ENCODE peak calls at places on chromosomes 11 and 22, in nine cellular contexts. One of them, this sample, is unnamed.

GRCh38 chr11:1557904-1558831 is 13.9 kb downstream of the DUSP8 start:
- DNase-seq in AG04450: peak
- DNase-seq in fibroblast of mammary gland: peak
- DNase-seq in GM23248: peak
- DNase-seq in GM23338: no peak
- DNase-seq in ovary: no peak
- DNase-seq in OCI-LY7: no peak
- DNase-seq in adipocyte: peak
- DNase-seq in MM.1S: no peak
- DNase-seq in this sample: peak

GRCh38 chr22:21952586-21953571 is at the start of gene PPM1F:
- DNase-seq in AG04450: peak
- DNase-seq in fibroblast of mammary gland: peak
- DNase-seq in GM23248: peak
- DNase-seq in GM23338: peak
- DNase-seq in ovary: peak
- DNase-seq in OCI-LY7: peak
- DNase-seq in adipocyte: peak
- DNase-seq in MM.1S: peak
- DNase-seq in this sample: peak

GRCh38 chr22:42316988-42317387 is 46.5 kb upstream of the TCF20 start:
- DNase-seq in AG04450: no peak
- DNase-seq in fibroblast of mammary gland: peak
- DNase-seq in GM23248: peak
- DNase-seq in GM23338: no peak
- DNase-seq in ovary: no peak
- DNase-seq in OCI-LY7: no peak
- DNase-seq in adipocyte: no peak
- DNase-seq in MM.1S: no peak
- DNase-seq in this sample: no peak

GRCh38 chr11:72781063-72781312 is 12.9 kb downstream of the STARD10 start:
- DNase-seq in AG04450: no peak
- DNase-seq in fibroblast of mammary gland: no peak
- DNase-seq in GM23248: no peak
- DNase-seq in GM23338: peak
- DNase-seq in ovary: no peak
- DNase-seq in OCI-LY7: no peak
- DNase-seq in adipocyte: no peak
- DNase-seq in MM.1S: no peak
- DNase-seq in this sample: peak

GRCh38 chr11:72328366-72329224 is 84.6 kb upstream of the PHOX2A start:
- DNase-seq in AG04450: no peak
- DNase-seq in fibroblast of mammary gland: peak
- DNase-seq in GM23248: peak
- DNase-seq in GM23338: peak
- DNase-seq in ovary: no peak
- DNase-seq in OCI-LY7: no peak
- DNase-seq in adipocyte: peak
- DNase-seq in MM.1S: no peak
- DNase-seq in this sample: no peak

GRCh38 chr11:4181780-4182721 is 87.5 kb downstream of the RRM1 start:
- DNase-seq in AG04450: peak
- DNase-seq in fibroblast of mammary gland: peak
- DNase-seq in GM23248: peak
- DNase-seq in GM23338: peak
- DNase-seq in ovary: peak
- DNase-seq in OCI-LY7: peak
- DNase-seq in adipocyte: peak
- DNase-seq in MM.1S: peak
- DNase-seq in this sample: peak

GRCh38 chr22:17970205-17970708 is 54.1 kb downstream of the MICAL3 start:
- DNase-seq in AG04450: no peak
- DNase-seq in fibroblast of mammary gland: peak
- DNase-seq in GM23248: no peak
- DNase-seq in GM23338: no peak
- DNase-seq in ovary: no peak
- DNase-seq in OCI-LY7: no peak
- DNase-seq in adipocyte: peak
- DNase-seq in MM.1S: no peak
- DNase-seq in this sample: no peak

GRCh38 chr11:44030996-44031395 is 16.8 kb upstream of the ACCSL start:
- DNase-seq in AG04450: no peak
- DNase-seq in fibroblast of mammary gland: no peak
- DNase-seq in GM23248: no peak
- DNase-seq in GM23338: no peak
- DNase-seq in ovary: no peak
- DNase-seq in OCI-LY7: no peak
- DNase-seq in adipocyte: no peak
- DNase-seq in MM.1S: no peak
- DNase-seq in this sample: no peak

GRCh38 chr11:8744423-8744822 is 61.8 kb downstream of the RPL27A start:
- DNase-seq in AG04450: no peak
- DNase-seq in fibroblast of mammary gland: no peak
- DNase-seq in GM23248: peak
- DNase-seq in GM23338: no peak
- DNase-seq in ovary: no peak
- DNase-seq in OCI-LY7: no peak
- DNase-seq in adipocyte: no peak
- DNase-seq in MM.1S: no peak
- DNase-seq in this sample: no peak

GRCh38 chr11:112637046-112637445 is 324.2 kb upstream of the NCAM1 start:
- DNase-seq in AG04450: no peak
- DNase-seq in fibroblast of mammary gland: no peak
- DNase-seq in GM23248: no peak
- DNase-seq in GM23338: no peak
- DNase-seq in ovary: no peak
- DNase-seq in OCI-LY7: no peak
- DNase-seq in adipocyte: no peak
- DNase-seq in MM.1S: no peak
- DNase-seq in this sample: no peak

GRCh38 chr11:110219011-110219785 is 77.2 kb downstream of the RDX start:
- DNase-seq in AG04450: no peak
- DNase-seq in fibroblast of mammary gland: peak
- DNase-seq in GM23248: peak
- DNase-seq in GM23338: no peak
- DNase-seq in ovary: no peak
- DNase-seq in OCI-LY7: no peak
- DNase-seq in adipocyte: peak
- DNase-seq in MM.1S: no peak
- DNase-seq in this sample: no peak

GRCh38 chr22:49253656-49254055 is 574.0 kb downstream of the BRD1 start:
- DNase-seq in AG04450: no peak
- DNase-seq in fibroblast of mammary gland: no peak
- DNase-seq in GM23248: no peak
- DNase-seq in GM23338: no peak
- DNase-seq in ovary: no peak
- DNase-seq in OCI-LY7: no peak
- DNase-seq in adipocyte: no peak
- DNase-seq in MM.1S: no peak
- DNase-seq in this sample: no peak

GRCh38 chr11:61061081-61061826 is 41.0 kb upstream of the CD5 start:
- DNase-seq in AG04450: no peak
- DNase-seq in fibroblast of mammary gland: peak
- DNase-seq in GM23248: peak
- DNase-seq in GM23338: no peak
- DNase-seq in ovary: no peak
- DNase-seq in OCI-LY7: peak
- DNase-seq in adipocyte: peak
- DNase-seq in MM.1S: peak
- DNase-seq in this sample: peak

GRCh38 chr22:19716041-19716828 is 1.9 kb downstream of the SEPTIN5 start:
- DNase-seq in AG04450: no peak
- DNase-seq in fibroblast of mammary gland: no peak
- DNase-seq in GM23248: no peak
- DNase-seq in GM23338: no peak
- DNase-seq in ovary: no peak
- DNase-seq in OCI-LY7: no peak
- DNase-seq in adipocyte: no peak
- DNase-seq in MM.1S: no peak
- DNase-seq in this sample: no peak

GRCh38 chr22:28349114-28349513 is 330.5 kb downstream of the TTC28 start:
- DNase-seq in AG04450: no peak
- DNase-seq in fibroblast of mammary gland: no peak
- DNase-seq in GM23248: no peak
- DNase-seq in GM23338: no peak
- DNase-seq in ovary: no peak
- DNase-seq in OCI-LY7: no peak
- DNase-seq in adipocyte: no peak
- DNase-seq in MM.1S: no peak
- DNase-seq in this sample: no peak

DNA sequence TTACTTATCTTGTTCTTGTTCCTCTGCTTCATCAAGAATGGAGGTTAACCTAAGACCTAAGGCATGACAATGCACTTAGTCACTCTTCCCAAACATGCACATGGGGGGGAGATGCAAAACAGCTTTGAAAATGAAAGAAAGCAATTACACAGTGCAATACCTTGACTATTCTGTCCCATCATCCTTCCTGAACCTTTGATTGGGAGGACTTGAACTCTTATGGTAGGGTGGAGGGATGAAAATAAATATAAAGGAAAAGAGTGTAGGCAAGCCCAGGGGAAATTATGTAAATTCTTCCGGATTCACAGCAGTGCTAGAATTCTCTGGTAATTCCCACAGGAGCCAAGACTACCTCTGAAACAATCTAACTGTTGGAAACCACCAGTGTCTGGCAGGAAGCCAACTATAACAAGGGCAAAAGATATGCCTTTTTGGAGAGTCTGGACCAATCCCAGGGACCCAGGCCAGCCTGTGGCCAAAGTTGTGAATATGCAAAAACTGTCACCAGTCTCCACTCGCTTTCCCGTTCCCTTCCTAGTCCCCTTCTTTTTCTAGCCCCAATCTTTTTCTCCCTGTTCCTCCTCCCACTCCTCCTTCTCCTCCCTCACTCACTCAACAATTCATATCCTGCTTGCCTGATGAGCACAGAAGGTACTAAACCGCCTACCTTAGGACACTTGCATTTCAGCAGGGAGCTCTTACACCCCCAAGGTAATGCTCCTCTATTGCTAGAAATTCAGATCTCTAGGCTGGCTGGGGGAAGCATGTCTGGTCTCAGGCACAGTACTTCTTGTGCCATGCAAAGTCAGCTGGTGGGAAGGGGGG is 2.5 kb upstream of the RCN1 start:
- DNase-seq in AG04450: peak
- DNase-seq in fibroblast of mammary gland: peak
- DNase-seq in GM23248: peak
- DNase-seq in GM23338: no peak
- DNase-seq in ovary: peak
- DNase-seq in OCI-LY7: no peak
- DNase-seq in adipocyte: peak
- DNase-seq in MM.1S: peak
- DNase-seq in this sample: no peak
- H3K4me3 ChIP-seq in AG04450: peak
- H3K4me3 ChIP-seq in fibroblast of mammary gland: peak
- H3K4me3 ChIP-seq in GM23248: peak
- H3K4me3 ChIP-seq in GM23338: no peak
- H3K4me3 ChIP-seq in ovary: no peak
- H3K4me3 ChIP-seq in OCI-LY7: no peak
- H3K4me3 ChIP-seq in adipocyte: peak
- H3K4me3 ChIP-seq in MM.1S: no peak
- H3K4me3 ChIP-seq in this sample: no peak

DNA sequence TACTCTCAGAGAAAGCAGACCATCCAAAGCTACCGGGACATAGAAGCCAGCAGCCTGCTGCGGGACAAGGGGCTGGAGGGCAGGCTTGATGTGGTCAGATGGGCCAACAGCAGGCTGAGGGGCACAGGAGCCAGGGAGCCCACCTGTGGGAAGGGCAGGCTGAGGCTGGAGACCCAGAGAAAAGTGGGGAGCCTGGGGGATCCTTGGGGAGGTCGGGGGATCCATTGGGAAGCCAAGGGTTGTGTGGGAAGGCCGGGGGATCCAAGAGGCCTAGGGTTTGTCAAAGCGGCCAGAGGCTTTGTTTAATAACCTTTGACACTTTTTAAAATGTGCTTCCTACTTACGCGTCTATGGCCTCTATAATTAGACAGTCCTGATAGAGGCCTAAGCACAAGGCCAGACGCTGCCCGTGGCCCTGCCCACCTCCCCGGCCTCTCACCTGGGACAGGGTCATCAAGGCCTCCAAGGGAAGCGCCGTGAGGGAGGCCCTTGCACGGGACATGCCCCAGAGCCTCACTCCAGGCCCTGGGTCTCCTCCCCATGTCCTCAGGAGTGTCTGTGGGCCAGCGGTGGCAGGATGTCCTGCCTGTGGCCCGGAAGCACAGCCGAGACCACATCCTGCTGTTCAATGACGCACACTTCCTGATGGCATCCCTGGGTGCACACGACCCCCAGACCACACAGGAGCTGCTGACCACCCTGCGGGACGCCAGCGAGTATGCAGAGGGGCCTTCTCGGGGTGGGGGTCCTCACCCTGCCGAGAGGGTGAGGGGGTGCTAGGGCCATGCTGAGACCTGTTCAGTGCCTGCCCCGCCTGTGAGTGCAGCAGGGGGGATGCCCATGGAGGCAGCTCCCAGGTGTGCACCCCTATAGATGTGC is 8.6 kb upstream of the GTSE1 start:
- DNase-seq in AG04450: no peak
- DNase-seq in fibroblast of mammary gland: no peak
- DNase-seq in GM23248: no peak
- DNase-seq in GM23338: no peak
- DNase-seq in ovary: no peak
- DNase-seq in OCI-LY7: peak
- DNase-seq in adipocyte: no peak
- DNase-seq in MM.1S: peak
- DNase-seq in this sample: no peak
- H3K4me3 ChIP-seq in AG04450: no peak
- H3K4me3 ChIP-seq in fibroblast of mammary gland: no peak
- H3K4me3 ChIP-seq in GM23248: no peak
- H3K4me3 ChIP-seq in GM23338: no peak
- H3K4me3 ChIP-seq in ovary: no peak
- H3K4me3 ChIP-seq in OCI-LY7: peak
- H3K4me3 ChIP-seq in adipocyte: no peak
- H3K4me3 ChIP-seq in MM.1S: peak
- H3K4me3 ChIP-seq in this sample: no peak

GRCh38 chr22:30240541-30241417 is 5.8 kb downstream of the LIF start:
- DNase-seq in AG04450: no peak
- DNase-seq in fibroblast of mammary gland: peak
- DNase-seq in GM23248: no peak
- DNase-seq in GM23338: no peak
- DNase-seq in ovary: no peak
- DNase-seq in OCI-LY7: peak
- DNase-seq in adipocyte: no peak
- DNase-seq in MM.1S: no peak
- DNase-seq in this sample: no peak
- H3K4me3 ChIP-seq in AG04450: peak
- H3K4me3 ChIP-seq in fibroblast of mammary gland: no peak
- H3K4me3 ChIP-seq in GM23248: no peak
- H3K4me3 ChIP-seq in GM23338: no peak
- H3K4me3 ChIP-seq in ovary: no peak
- H3K4me3 ChIP-seq in OCI-LY7: no peak
- H3K4me3 ChIP-seq in adipocyte: no peak
- H3K4me3 ChIP-seq in MM.1S: no peak
- H3K4me3 ChIP-seq in this sample: no peak

DNA sequence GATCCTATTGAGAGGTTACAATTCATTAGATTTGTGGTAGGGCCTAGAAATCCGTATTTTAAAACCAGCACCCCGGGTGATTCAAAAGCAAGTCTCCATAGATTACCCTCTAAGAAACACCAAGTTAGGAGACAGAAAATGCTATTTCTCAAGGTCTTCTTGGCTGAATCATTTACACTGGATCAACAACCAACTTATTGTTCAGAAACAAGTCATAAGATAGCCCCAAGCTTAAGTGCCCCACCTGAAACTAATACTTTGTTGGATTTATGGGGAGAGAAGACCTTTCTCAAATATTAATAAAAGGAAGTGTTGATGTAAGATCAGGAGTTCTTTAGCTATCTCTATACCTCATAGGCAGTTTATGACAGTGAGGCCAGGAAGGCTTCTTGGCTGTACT is 345.2 kb downstream of the LARGE1 start:
- DNase-seq in AG04450: no peak
- DNase-seq in fibroblast of mammary gland: no peak
- DNase-seq in GM23248: no peak
- DNase-seq in GM23338: no peak
- DNase-seq in ovary: no peak
- DNase-seq in OCI-LY7: no peak
- DNase-seq in adipocyte: no peak
- DNase-seq in MM.1S: no peak
- DNase-seq in this sample: no peak
- H3K4me3 ChIP-seq in AG04450: no peak
- H3K4me3 ChIP-seq in fibroblast of mammary gland: no peak
- H3K4me3 ChIP-seq in GM23248: no peak
- H3K4me3 ChIP-seq in GM23338: no peak
- H3K4me3 ChIP-seq in ovary: no peak
- H3K4me3 ChIP-seq in OCI-LY7: no peak
- H3K4me3 ChIP-seq in adipocyte: no peak
- H3K4me3 ChIP-seq in MM.1S: no peak
- H3K4me3 ChIP-seq in this sample: no peak

This sample was measured in endodermal cell.